ENCODE peak calls at places on chromosome 15, in five cellular contexts. One of them, this sample, is unnamed.

GRCh38 chr15:71691322-71691699 is 119.0 kb upstream of the NR2E3 start:
- DNase-seq in lower lobe of right lung: no peak
- DNase-seq in brain microvascular endothelial cell: no peak
- DNase-seq in endothelial cell of umbilical vein: no peak
- DNase-seq in left lung: no peak
- DNase-seq in this sample: no peak

GRCh38 chr15:90097475-90097874 is 4.8 kb downstream of the IDH2 start:
- DNase-seq in lower lobe of right lung: no peak
- DNase-seq in brain microvascular endothelial cell: no peak
- DNase-seq in endothelial cell of umbilical vein: no peak
- DNase-seq in left lung: no peak
- DNase-seq in this sample: no peak

GRCh38 chr15:25685216-25685569 is 177.9 kb downstream of the ATP10A start:
- DNase-seq in lower lobe of right lung: no peak
- DNase-seq in brain microvascular endothelial cell: no peak
- DNase-seq in endothelial cell of umbilical vein: no peak
- DNase-seq in left lung: no peak
- DNase-seq in this sample: no peak

GRCh38 chr15:41559489-41560177 is 621 bp downstream of the TYRO3 start:
- DNase-seq in lower lobe of right lung: no peak
- DNase-seq in brain microvascular endothelial cell: no peak
- DNase-seq in endothelial cell of umbilical vein: no peak
- DNase-seq in left lung: peak
- DNase-seq in this sample: no peak

GRCh38 chr15:59541750-59542149 is 69.8 kb upstream of the GCNT3 start:
- DNase-seq in lower lobe of right lung: no peak
- DNase-seq in brain microvascular endothelial cell: no peak
- DNase-seq in endothelial cell of umbilical vein: no peak
- DNase-seq in left lung: no peak
- DNase-seq in this sample: no peak

GRCh38 chr15:60004019-60004845 is at the start of gene FOXB1:
- DNase-seq in lower lobe of right lung: no peak
- DNase-seq in brain microvascular endothelial cell: no peak
- DNase-seq in endothelial cell of umbilical vein: no peak
- DNase-seq in left lung: peak
- DNase-seq in this sample: no peak

GRCh38 chr15:70486451-70487379 is 276.6 kb downstream of the UACA start:
- DNase-seq in lower lobe of right lung: peak
- DNase-seq in brain microvascular endothelial cell: peak
- DNase-seq in endothelial cell of umbilical vein: no peak
- DNase-seq in left lung: peak
- DNase-seq in this sample: peak

GRCh38 chr15:44536298-44536961 is 517 bp upstream of the EIF3J start:
- DNase-seq in lower lobe of right lung: peak
- DNase-seq in brain microvascular endothelial cell: no peak
- DNase-seq in endothelial cell of umbilical vein: peak
- DNase-seq in left lung: peak
- DNase-seq in this sample: no peak

GRCh38 chr15:45224596-45225217 is 27.3 kb upstream of the SLC28A2 start:
- DNase-seq in lower lobe of right lung: no peak
- DNase-seq in brain microvascular endothelial cell: no peak
- DNase-seq in endothelial cell of umbilical vein: no peak
- DNase-seq in left lung: no peak
- DNase-seq in this sample: no peak

GRCh38 chr15:43749690-43750345 is 3.6 kb downstream of the PDIA3 start:
- DNase-seq in lower lobe of right lung: peak
- DNase-seq in brain microvascular endothelial cell: no peak
- DNase-seq in endothelial cell of umbilical vein: no peak
- DNase-seq in left lung: no peak
- DNase-seq in this sample: no peak

GRCh38 chr15:84722628-84723027 is 6.7 kb upstream of the SEC11A start:
- DNase-seq in lower lobe of right lung: no peak
- DNase-seq in brain microvascular endothelial cell: no peak
- DNase-seq in endothelial cell of umbilical vein: no peak
- DNase-seq in left lung: no peak
- DNase-seq in this sample: no peak

GRCh38 chr15:57090460-57090859 is 172.0 kb downstream of the TCF12 start:
- DNase-seq in lower lobe of right lung: no peak
- DNase-seq in brain microvascular endothelial cell: no peak
- DNase-seq in endothelial cell of umbilical vein: no peak
- DNase-seq in left lung: no peak
- DNase-seq in this sample: no peak

GRCh38 chr15:60137711-60138396 is 133.7 kb downstream of the FOXB1 start:
- DNase-seq in lower lobe of right lung: no peak
- DNase-seq in brain microvascular endothelial cell: peak
- DNase-seq in endothelial cell of umbilical vein: no peak
- DNase-seq in left lung: no peak
- DNase-seq in this sample: peak

GRCh38 chr15:84761534-84762190 is 13.3 kb downstream of the ZNF592 start:
- DNase-seq in lower lobe of right lung: no peak
- DNase-seq in brain microvascular endothelial cell: no peak
- DNase-seq in endothelial cell of umbilical vein: peak
- DNase-seq in left lung: no peak
- DNase-seq in this sample: no peak

GRCh38 chr15:95718441-95718840 is 612.1 kb upstream of the NR2F2 start:
- DNase-seq in lower lobe of right lung: no peak
- DNase-seq in brain microvascular endothelial cell: no peak
- DNase-seq in endothelial cell of umbilical vein: no peak
- DNase-seq in left lung: no peak
- DNase-seq in this sample: no peak

GRCh38 chr15:71447328-71448250 is 332.3 kb downstream of the THSD4 start:
- DNase-seq in lower lobe of right lung: no peak
- DNase-seq in brain microvascular endothelial cell: peak
- DNase-seq in endothelial cell of umbilical vein: peak
- DNase-seq in left lung: no peak
- DNase-seq in this sample: peak

GRCh38 chr15:41603941-41604660 is 45.1 kb downstream of the TYRO3 start:
- DNase-seq in lower lobe of right lung: peak
- DNase-seq in brain microvascular endothelial cell: peak
- DNase-seq in endothelial cell of umbilical vein: peak
- DNase-seq in left lung: no peak
- DNase-seq in this sample: peak

GRCh38 chr15:66842710-66843441 is 140.8 kb downstream of the SMAD6 start:
- DNase-seq in lower lobe of right lung: peak
- DNase-seq in brain microvascular endothelial cell: peak
- DNase-seq in endothelial cell of umbilical vein: peak
- DNase-seq in left lung: peak
- DNase-seq in this sample: peak
- H3K4me3 ChIP-seq in lower lobe of right lung: peak
- H3K4me3 ChIP-seq in brain microvascular endothelial cell: peak
- H3K4me3 ChIP-seq in endothelial cell of umbilical vein: peak
- H3K4me3 ChIP-seq in left lung: peak
- H3K4me3 ChIP-seq in this sample: peak

GRCh38 chr15:64844576-64845140 is 2.9 kb downstream of the PLEKHO2 start:
- DNase-seq in lower lobe of right lung: no peak
- DNase-seq in brain microvascular endothelial cell: no peak
- DNase-seq in endothelial cell of umbilical vein: no peak
- DNase-seq in left lung: peak
- DNase-seq in this sample: no peak
- H3K4me3 ChIP-seq in lower lobe of right lung: peak
- H3K4me3 ChIP-seq in brain microvascular endothelial cell: peak
- H3K4me3 ChIP-seq in endothelial cell of umbilical vein: no peak
- H3K4me3 ChIP-seq in left lung: peak
- H3K4me3 ChIP-seq in this sample: peak

GRCh38 chr15:62163397-62163796 is 1.7 kb downstream of the C2CD4B start:
- DNase-seq in lower lobe of right lung: no peak
- DNase-seq in brain microvascular endothelial cell: no peak
- DNase-seq in endothelial cell of umbilical vein: peak
- DNase-seq in left lung: no peak
- DNase-seq in this sample: no peak
- H3K4me3 ChIP-seq in lower lobe of right lung: peak
- H3K4me3 ChIP-seq in brain microvascular endothelial cell: no peak
- H3K4me3 ChIP-seq in endothelial cell of umbilical vein: peak
- H3K4me3 ChIP-seq in left lung: peak
- H3K4me3 ChIP-seq in this sample: no peak

DNA sequence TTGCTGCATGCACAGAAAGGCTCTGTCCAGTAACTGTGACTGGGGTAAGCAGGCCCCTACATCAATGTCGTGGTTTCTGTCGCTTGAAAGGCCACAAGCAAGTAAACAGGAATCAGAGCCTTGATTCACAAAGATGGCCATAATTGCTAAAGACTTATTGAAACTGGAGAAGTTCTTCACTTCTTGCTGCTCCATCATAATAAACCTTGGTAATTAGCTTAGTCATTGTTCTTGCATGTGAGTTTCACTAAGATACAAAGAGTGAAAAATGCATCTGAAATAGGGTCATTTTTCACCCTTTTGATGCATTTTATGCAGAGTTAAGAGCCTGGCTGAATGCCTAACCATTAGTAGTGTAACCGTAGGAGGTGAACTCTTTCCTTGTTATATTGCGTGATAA is 3.2 kb downstream of the SEMA6D start:
- DNase-seq in lower lobe of right lung: no peak
- DNase-seq in brain microvascular endothelial cell: no peak
- DNase-seq in endothelial cell of umbilical vein: no peak
- DNase-seq in left lung: no peak
- DNase-seq in this sample: peak
- H3K4me3 ChIP-seq in lower lobe of right lung: peak
- H3K4me3 ChIP-seq in brain microvascular endothelial cell: no peak
- H3K4me3 ChIP-seq in endothelial cell of umbilical vein: no peak
- H3K4me3 ChIP-seq in left lung: no peak
- H3K4me3 ChIP-seq in this sample: no peak

This sample was measured in AG10803.